ENCODE peak calls at places on chromosomes 2 and 18, in five cellular contexts. L, H, Z, T and C are unnamed samples.

GRCh38 chr2:120589782-120590608 is 145.7 kb upstream of the GLI2 start:
- DNase-seq in L (peak; percentile 50), H (no peak), Z (no peak), T (no peak), C (peak; percentile 22)

GRCh38 chr2:211086049-211086448 is 529.6 kb downstream of the CPS1 start:
- DNase-seq in L (no peak), H (no peak), Z (no peak), T (no peak), C (no peak)

GRCh38 chr2:28193552-28194383 is 198.9 kb upstream of the FOSL2 start:
- DNase-seq in L (no peak), H (peak; percentile 2), Z (no peak), T (no peak), C (no peak)

GRCh38 chr2:128396500-128396891 is 77.8 kb upstream of the HS6ST1 start:
- DNase-seq in L (no peak), H (no peak), Z (no peak), T (no peak), C (no peak)

GRCh38 chr2:118221952-118222594 is 133.8 kb downstream of the INSIG2 start:
- DNase-seq in L (peak; percentile 63), H (peak; percentile 58), Z (no peak), T (peak; percentile 52), C (peak; percentile 61)

GRCh38 chr2:184053326-184053725 is 545.0 kb upstream of the ZNF804A start:
- DNase-seq in L (peak; percentile 14), H (no peak), Z (no peak), T (no peak), C (no peak)

GRCh38 chr18:45567123-45567522 is 48.2 kb upstream of the SLC14A2 start:
- DNase-seq in L (peak; percentile 13), H (peak; percentile 14), Z (no peak), T (no peak), C (no peak)

GRCh38 chr2:144183744-144184143 is 336.2 kb downstream of the ZEB2 start:
- DNase-seq in L (no peak), H (no peak), Z (peak; percentile 61), T (no peak), C (no peak)

GRCh38 chr2:162177301-162177700 is 25.3 kb upstream of the GCG start:
- DNase-seq in L (no peak), H (no peak), Z (no peak), T (no peak), C (no peak)

GRCh38 chr2:199463708-199464613 is 6.2 kb upstream of the SATB2 start:
- DNase-seq in L (no peak), H (no peak), Z (no peak), T (peak; percentile 66), C (no peak)

GRCh38 chr2:25333981-25334380 is 7.7 kb downstream of the DNMT3A start:
- DNase-seq in L (no peak), H (no peak), Z (no peak), T (no peak), C (no peak)

GRCh38 chr2:229731363-229731762 is 17.0 kb upstream of the DNER start:
- DNase-seq in L (no peak), H (no peak), Z (no peak), T (no peak), C (no peak)

GRCh38 chr2:219457784-219458369 is 23.2 kb downstream of the SPEG start:
- DNase-seq in L (peak; percentile 24), H (peak; percentile 26), Z (no peak), T (no peak), C (no peak)

GRCh38 chr2:149017116-149017985 is 21.1 kb upstream of the LYPD6B start:
- DNase-seq in L (peak; percentile 68), H (peak; percentile 87), Z (peak; percentile 53), T (peak; percentile 89), C (peak; percentile 68)

GRCh38 chr2:98514096-98514639 is 69.5 kb downstream of the INPP4A start:
- DNase-seq in L (no peak), H (no peak), Z (no peak), T (no peak), C (no peak)

GRCh38 chr2:118803012-118803411 is 44.4 kb downstream of the EN1 start:
- DNase-seq in L (no peak), H (peak; percentile 90), Z (no peak), T (no peak), C (no peak)

GRCh38 chr18:62763101-62763521 is 47.8 kb downstream of the PHLPP1 start:
- DNase-seq in L (no peak), H (no peak), Z (no peak), T (no peak), C (no peak)

GRCh38 chr2:54803783-54804758 is 80.6 kb downstream of the EML6 start:
- DNase-seq in L (no peak), H (no peak), Z (no peak), T (no peak), C (no peak)
- TF ChIP-seq KDM1A in L (no peak), H (no peak), Z (no peak), T (no peak), C (no peak)

DNA sequence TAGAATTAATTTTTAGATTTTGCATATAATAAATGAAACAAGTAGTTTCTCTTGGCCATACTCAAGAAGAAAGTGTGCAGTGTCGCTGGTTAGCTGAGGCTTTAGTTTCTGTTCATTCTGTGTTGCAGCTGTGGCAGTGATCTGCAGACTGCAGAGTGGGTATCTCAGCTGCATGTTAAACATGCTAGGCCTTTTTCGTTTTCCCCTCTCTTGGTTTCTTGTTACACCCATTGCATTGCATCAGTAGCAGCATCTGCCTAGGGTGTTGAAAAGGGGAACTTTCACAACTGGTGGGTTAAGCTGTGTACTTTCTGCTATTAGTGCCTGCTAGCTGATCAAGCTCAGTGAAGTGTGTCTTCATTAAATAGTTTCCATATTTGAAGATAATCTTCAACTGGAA is 51.3 kb downstream of the ACSL3 start:
- DNase-seq in L (no peak), H (no peak), Z (peak; percentile 92), T (no peak), C (no peak)
- TF ChIP-seq KDM1A in L (no peak), H (no peak), Z (no peak), T (no peak), C (no peak)

GRCh38 chr2:205188516-205189138 is 493.7 kb upstream of the NRP2 start:
- DNase-seq in L (peak; percentile 16), H (no peak), Z (no peak), T (no peak), C (no peak)
- TF ChIP-seq KDM1A in L (no peak), H (no peak), Z (no peak), T (no peak), C (no peak)

GRCh38 chr2:241040811-241041334 is 42.5 kb downstream of the SNED1 start:
- DNase-seq in L (no peak), H (no peak), Z (no peak), T (no peak), C (no peak)
- TF ChIP-seq KDM1A in L (no peak), H (no peak), Z (no peak), T (no peak), C (no peak)

GRCh38 chr2:146954544-146954943 is 890.3 kb upstream of the ACVR2A start:
- DNase-seq in L (no peak), H (no peak), Z (no peak), T (no peak), C (no peak)
- TF ChIP-seq KDM1A in L (no peak), H (no peak), Z (no peak), T (no peak), C (no peak)

GRCh38 chr2:71385008-71385407 is 53.4 kb downstream of the ZNF638 start:
- DNase-seq in L (no peak), H (no peak), Z (no peak), T (no peak), C (no peak)

GRCh38 chr2:71380665-71381064 is 49.1 kb downstream of the ZNF638 start:
- DNase-seq in L (no peak), H (no peak), Z (no peak), T (no peak), C (no peak)

DNA sequence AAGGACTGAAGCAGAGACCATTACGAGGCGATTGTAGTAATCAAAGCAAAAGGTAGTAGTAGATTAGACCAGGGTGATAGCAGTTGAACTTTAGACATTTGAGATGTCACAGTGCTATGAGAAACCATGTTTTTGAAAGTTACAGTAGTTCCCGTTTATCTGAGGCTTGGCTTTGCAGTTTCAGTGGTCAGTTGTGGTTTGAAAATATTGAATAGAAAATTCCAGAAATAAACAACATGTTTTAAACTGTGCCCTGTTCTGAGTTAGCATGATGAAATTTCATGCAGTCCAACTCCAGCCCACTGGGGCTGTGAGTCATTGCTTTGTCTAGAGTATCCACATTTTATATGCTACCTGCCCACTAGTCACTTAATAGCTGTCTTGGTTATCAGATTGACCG is 47.5 kb downstream of the ZNF638 start:
- DNase-seq in L (peak; percentile 35), H (peak; percentile 16), Z (no peak), T (no peak), C (no peak)
- TF ChIP-seq KDM1A in L (no peak), H (no peak), Z (no peak), T (no peak), C (no peak)

GRCh38 chr2:240458044-240458899 is 22.8 kb downstream of the GPC1 start:
- DNase-seq in L (no peak), H (no peak), Z (no peak), T (no peak), C (no peak)

GRCh38 chr2:240460243-240460630 is 24.8 kb downstream of the GPC1 start:
- DNase-seq in L (no peak), H (no peak), Z (no peak), T (no peak), C (no peak)

GRCh38 chr2:240459401-240460242 is 24.2 kb downstream of the GPC1 start:
- DNase-seq in L (no peak), H (no peak), Z (no peak), T (no peak), C (no peak)

GRCh38 chr2:240457223-240458043 is 22.0 kb downstream of the GPC1 start:
- DNase-seq in L (no peak), H (no peak), Z (no peak), T (peak; percentile 69), C (peak; percentile 60)

DNA sequence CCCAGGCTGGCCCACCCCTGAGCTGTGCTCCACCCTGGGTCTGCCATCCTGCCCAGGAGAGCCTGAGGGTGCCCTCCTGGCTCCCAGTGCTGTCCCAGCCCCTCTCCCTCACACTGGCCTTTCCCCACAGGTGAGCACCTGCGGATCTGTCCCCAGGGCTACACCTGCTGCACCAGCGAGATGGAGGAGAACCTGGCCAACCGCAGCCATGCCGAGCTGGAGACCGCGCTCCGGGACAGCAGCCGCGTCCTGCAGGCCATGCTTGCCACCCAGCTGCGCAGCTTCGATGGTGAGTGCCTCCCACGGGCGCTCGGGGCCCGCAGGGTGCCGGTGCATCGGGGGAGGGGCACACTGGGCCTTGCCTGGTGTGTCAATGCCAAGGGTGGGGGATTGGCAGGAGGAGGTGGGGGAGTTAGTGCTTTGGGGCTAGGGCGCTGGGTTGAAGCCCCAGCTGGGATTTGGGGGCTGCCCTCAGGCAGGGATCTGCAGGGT is 23.5 kb downstream of the GPC1 start:
- DNase-seq in L (no peak), H (no peak), Z (no peak), T (no peak), C (no peak)
- TF ChIP-seq KDM1A in L (no peak), H (no peak), Z (no peak), T (no peak), C (no peak)